ENCODE peak calls at places on chromosomes 6 and 20, in seven cellular contexts. F is dermis blood vessel endothelial cell; G is epithelial cell of prostate; E is cardiac fibroblast; H is endothelial cell of umbilical vein; S is activated naive CD4-positive, alpha-beta T cell treated with anti-CD3 and anti-CD28 coated beads, Interleukin-2, amount 10 ng/mL, durations not matched to agents 7 days and 5 days; W is NCI-H1092 treated with DMSO at 0.1 percent for 48 hours. O is an unnamed sample.

GRCh38 chr6:30600576-30600975 is 16.5 kb downstream of the PPP1R10 start:
- DNase-seq in W (no peak), S (no peak), G (no peak), F (no peak), H (no peak), E (no peak), O (no peak)

GRCh38 chr6:74557236-74557635 is 648.6 kb downstream of the COL12A1 start:
- DNase-seq in E (no peak), H (no peak), W (no peak), F (no peak), S (no peak), G (no peak), O (no peak)

GRCh38 chr20:63741676-63742380 is 2.3 kb downstream of the SLC2A4RG start:
- DNase-seq in H (no peak), F (no peak), G (no peak), S (no peak), W (no peak), E (no peak), O (no peak)

GRCh38 chr20:35030136-35030535 is 62.5 kb downstream of the TRPC4AP start:
- DNase-seq in S (no peak), H (no peak), F (no peak), W (no peak), E (no peak), G (no peak), O (no peak)

GRCh38 chr6:129184808-129185366 is 301.9 kb downstream of the LAMA2 start:
- DNase-seq in H (no peak), S (no peak), E (peak; percentile 54), W (no peak), G (no peak), F (no peak), O (no peak)

GRCh38 chr6:45377041-45377554 is 636 bp downstream of the SUPT3H start:
- DNase-seq in E (no peak), W (no peak), F (peak; percentile 36), H (no peak), S (no peak), G (no peak), O (peak; percentile 52)

GRCh38 chr6:66556936-66557335 is 849.9 kb upstream of the EYS start:
- DNase-seq in G (no peak), F (no peak), W (no peak), E (peak; percentile 10), H (no peak), S (no peak), O (no peak)

GRCh38 chr20:38892091-38892981 is 33.9 kb upstream of the FAM83D start:
- DNase-seq in S (no peak), H (no peak), W (no peak), F (no peak), G (no peak), E (no peak), O (no peak)

GRCh38 chr6:4973972-4974885 is 29.6 kb downstream of the RPP40 start:
- DNase-seq in W (peak; percentile 59), F (no peak), H (no peak), S (no peak), G (no peak), E (peak; percentile 10), O (no peak)

GRCh38 chr6:124867126-124867525 is 95.1 kb upstream of the RNF217 start:
- DNase-seq in E (no peak), S (no peak), W (no peak), H (no peak), G (no peak), F (no peak), O (peak; percentile 68)

GRCh38 chr20:37714973-37715657 is 21.3 kb downstream of the CTNNBL1 start:
- DNase-seq in S (no peak), W (no peak), E (peak; percentile 28), F (no peak), H (no peak), G (no peak), O (no peak)

GRCh38 chr6:162123797-162124196 is 603.8 kb downstream of the PRKN start:
- DNase-seq in W (no peak), G (no peak), S (no peak), F (no peak), H (no peak), E (no peak), O (no peak)

O was measured in G401.